ENCODE peak calls at places on chromosome 20, in four cellular contexts. V is upper lobe of left lung, J is lower lobe of right lung, L is tibial artery. F is an unnamed sample.

GRCh38 chr20:16028923-16029322 is 544.3 kb downstream of the KIF16B start:
- DNase-seq in V (no peak), L (no peak), J (no peak), F (no peak)

GRCh38 chr20:63013207-63013606 is 6.4 kb upstream of the BHLHE23 start:
- DNase-seq in L (no peak), V (no peak), J (no peak), F (no peak)

GRCh38 chr20:35342154-35342769 is 50.0 kb upstream of the FAM83C start:
- DNase-seq in L (no peak), J (no peak), V (no peak), F (peak; percentile 74)

GRCh38 chr20:23629017-23629541 is 8.7 kb downstream of the CST3 start:
- DNase-seq in V (peak; percentile 54), L (no peak), J (no peak), F (peak; percentile 76)

GRCh38 chr20:745683-746301 is 22.5 kb downstream of the SLC52A3 start:
- DNase-seq in J (no peak), L (no peak), V (no peak), F (no peak)

GRCh38 chr20:60050193-60050960 is 92.2 kb downstream of the CDH26 start:
- DNase-seq in L (no peak), V (peak; percentile 55), J (no peak), F (peak; percentile 90)

GRCh38 chr20:63889241-63890200 is 5.4 kb upstream of the DNAJC5 start:
- DNase-seq in J (no peak), V (peak; percentile 35), L (no peak), F (no peak)

GRCh38 chr20:51763965-51764602 is 4.1 kb downstream of the ATP9A start:
- DNase-seq in J (no peak), L (no peak), V (no peak), F (no peak)

GRCh38 chr20:52105045-52105572 is 86.5 kb downstream of the ZFP64 start:
- DNase-seq in V (no peak), L (no peak), J (no peak), F (peak; percentile 89)

GRCh38 chr20:3751664-3752385 is 15.7 kb downstream of the ADISSP start:
- DNase-seq in V (peak; percentile 49), L (no peak), J (peak; percentile 82), F (peak; percentile 92)

GRCh38 chr20:39670987-39671386 is 708.8 kb downstream of the DHX35 start:
- DNase-seq in L (no peak), J (no peak), V (no peak), F (no peak)

GRCh38 chr20:54560357-54560756 is 85.0 kb downstream of the DOK5 start:
- DNase-seq in L (no peak), J (no peak), V (no peak), F (no peak)

GRCh38 chr20:36950432-36951197 is 893 bp downstream of the SAMHD1 start:
- DNase-seq in J (peak; percentile 61), V (peak; percentile 25), L (peak; percentile 29), F (peak; percentile 76)

GRCh38 chr20:12748359-12748994 is 260.3 kb upstream of the SPTLC3 start:
- DNase-seq in V (no peak), L (no peak), J (no peak), F (peak; percentile 51)

GRCh38 chr20:4095639-4096038 is 80.3 kb upstream of the RNF24 start:
- DNase-seq in V (no peak), L (no peak), J (no peak), F (no peak)

GRCh38 chr20:550611-551010 is 7.0 kb upstream of the CSNK2A1 start:
- DNase-seq in V (no peak), J (no peak), L (no peak), F (no peak)

GRCh38 chr20:3781153-3781910 is at the start of gene SPEF1:
- DNase-seq in J (peak; percentile 75), V (peak; percentile 84), L (peak; percentile 91), F (peak; percentile 96)

GRCh38 chr20:50744143-50744792 is 12.9 kb downstream of the PARD6B start:
- DNase-seq in V (peak; percentile 52), J (no peak), L (peak; percentile 82), F (peak; percentile 72)

GRCh38 chr20:4014031-4014474 is 1.3 kb downstream of the RNF24 start:
- DNase-seq in V (peak; percentile 82), L (no peak), J (no peak), F (peak; percentile 64)

GRCh38 chr20:45115386-45115774 is 406 bp upstream of the WFDC5 start:
- DNase-seq in V (no peak), L (no peak), J (no peak), F (no peak)

GRCh38 chr20:36792422-36792821 is 18.9 kb upstream of the DSN1 start:
- DNase-seq in V (no peak), L (peak; percentile 80), J (no peak), F (peak; percentile 91)

GRCh38 chr20:12371955-12372354 is 454.3 kb downstream of the BTBD3 start:
- DNase-seq in L (no peak), J (no peak), V (no peak), F (no peak)

GRCh38 chr20:61746781-61747180 is 318.9 kb downstream of the TAF4 start:
- DNase-seq in L (no peak), J (peak; percentile 28), V (no peak), F (no peak)

GRCh38 chr20:8121666-8122065 is 10.4 kb upstream of the PLCB1 start:
- DNase-seq in L (no peak), V (no peak), J (no peak), F (no peak)

GRCh38 chr20:8126190-8126589 is 5.9 kb upstream of the PLCB1 start:
- DNase-seq in J (no peak), L (no peak), V (no peak), F (no peak)

GRCh38 chr20:8126979-8127378 is 5.1 kb upstream of the PLCB1 start:
- DNase-seq in J (no peak), V (no peak), L (no peak), F (no peak)

GRCh38 chr20:8127553-8128255 is 4.4 kb upstream of the PLCB1 start:
- DNase-seq in L (no peak), J (no peak), V (no peak), F (no peak)

GRCh38 chr20:8124639-8125038 is 7.4 kb upstream of the PLCB1 start:
- DNase-seq in J (no peak), V (no peak), L (no peak), F (no peak)
- H3K4me1 ChIP-seq in J (no peaks in the 10 kb centered on the region), V (no peaks in the 10 kb centered on the region), L (no peaks in the 10 kb centered on the region), F (peaks cover 7% of the 10 kb centered on the region)

GRCh38 chr20:6866741-6867140 is 99.3 kb downstream of the BMP2 start:
- DNase-seq in J (no peak), L (no peak), V (no peak), F (no peak)

GRCh38 chr20:6863798-6864201 is 96.3 kb downstream of the BMP2 start:
- DNase-seq in L (no peak), J (no peak), V (no peak), F (no peak)

GRCh38 chr20:6857929-6858328 is 90.4 kb downstream of the BMP2 start:
- DNase-seq in V (no peak), J (no peak), L (no peak), F (no peak)

GRCh38 chr20:6868864-6869263 is 101.4 kb downstream of the BMP2 start:
- DNase-seq in J (no peak), V (no peak), L (no peak), F (no peak)

GRCh38 chr20:6863355-6863754 is 95.9 kb downstream of the BMP2 start:
- DNase-seq in J (no peak), V (no peak), L (no peak), F (no peak)
- H3K4me1 ChIP-seq in J (no peaks in the 10 kb centered on the region), V (no peaks in the 10 kb centered on the region), L (no peaks in the 10 kb centered on the region), F (no peaks in the 10 kb centered on the region)

GRCh38 chr20:33814238-33814712 is 3.1 kb downstream of the CHMP4B start:
- DNase-seq in V (no peak), J (no peak), L (no peak), F (no peak)

GRCh38 chr20:33811763-33812672 is 870 bp downstream of the CHMP4B start:
- DNase-seq in J (peak; percentile 74), L (peak; percentile 88), V (peak; percentile 87), F (peak; percentile 72)

GRCh38 chr20:33808388-33808787 is 2.8 kb upstream of the CHMP4B start:
- DNase-seq in L (no peak), J (no peak), V (no peak), F (no peak)

GRCh38 chr20:33812673-33813462 is 1.7 kb downstream of the CHMP4B start:
- DNase-seq in L (no peak), V (no peak), J (no peak), F (peak; percentile 65)

GRCh38 chr20:33810885-33811762 is at the start of gene CHMP4B:
- DNase-seq in L (peak; percentile 100), V (peak; percentile 100), J (peak; percentile 100), F (peak; percentile 99)
- H3K4me1 ChIP-seq in L (no peaks in the 10 kb centered on the region), V (peaks cover 27% of the 10 kb centered on the region), J (peaks cover 47% of the 10 kb centered on the region), F (peaks cover 6% of the 10 kb centered on the region)

DNA sequence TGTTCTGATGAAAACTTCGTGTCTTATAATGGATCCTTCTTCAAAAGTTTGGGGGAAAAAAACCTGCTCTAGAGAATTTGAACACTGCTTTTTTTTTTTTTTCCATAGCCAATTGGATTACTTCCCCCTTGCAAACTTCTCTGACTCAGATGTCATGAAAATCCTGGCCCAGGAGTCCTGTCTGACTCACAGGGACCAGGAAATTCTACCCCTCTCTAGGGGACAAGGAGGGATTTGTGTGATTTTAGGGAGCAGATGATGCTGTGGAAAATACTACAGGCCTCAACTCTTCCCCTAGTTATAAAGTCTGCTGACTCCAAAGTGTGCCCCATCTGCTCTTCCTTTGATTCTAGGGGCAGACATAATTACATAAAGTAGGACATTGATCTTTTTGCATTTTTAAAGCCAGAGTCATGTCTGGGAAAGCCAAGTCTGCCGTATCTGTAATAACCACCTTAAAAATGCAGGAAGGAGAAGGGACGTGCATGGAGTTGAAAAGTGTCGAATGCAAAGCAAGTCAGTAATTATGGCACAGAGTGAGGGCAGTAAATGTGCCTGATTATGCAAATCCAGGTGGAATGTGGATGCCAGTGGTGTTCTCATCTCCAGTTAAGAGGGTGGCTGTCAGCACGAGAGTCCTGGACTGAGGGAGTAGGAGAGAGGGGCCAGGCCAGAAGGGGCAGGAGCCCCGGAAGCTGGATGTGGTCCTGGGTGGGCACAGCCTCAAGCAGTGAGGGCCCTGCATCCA is 144.3 kb upstream of the SULF2 start:
- DNase-seq in J (no peak), V (no peak), L (no peak), F (no peak)
- H3K4me1 ChIP-seq in J (no peaks in the 10 kb centered on the region), V (no peaks in the 10 kb centered on the region), L (no peaks in the 10 kb centered on the region), F (no peaks in the 10 kb centered on the region)

GRCh38 chr20:2693286-2693995 is 861 bp downstream of the EBF4 start:
- DNase-seq in L (peak; percentile 66), J (no peak), V (no peak), F (peak; percentile 83)

GRCh38 chr20:2691663-2692035 is 931 bp upstream of the EBF4 start:
- DNase-seq in L (no peak), J (no peak), V (no peak), F (peak; percentile 51)

GRCh38 chr20:2692886-2693285 is 306 bp downstream of the EBF4 start:
- DNase-seq in V (no peak), L (no peak), J (no peak), F (peak; percentile 66)

GRCh38 chr20:2691127-2691526 is 1.5 kb upstream of the EBF4 start:
- DNase-seq in V (no peak), L (peak; percentile 37), J (no peak), F (no peak)

GRCh38 chr20:2692036-2692885 is at the start of gene EBF4:
- DNase-seq in V (peak; percentile 42), L (peak; percentile 75), J (peak; percentile 58), F (peak; percentile 80)
- H3K4me1 ChIP-seq in V (peaks cover 15% of the 10 kb centered on the region), L (no peaks in the 10 kb centered on the region), J (peaks cover 12% of the 10 kb centered on the region), F (no peaks in the 10 kb centered on the region)

GRCh38 chr20:49624317-49624716 is 56.4 kb upstream of the PTGIS start:
- DNase-seq in V (no peak), J (no peak), L (no peak), F (no peak)
- H3K4me1 ChIP-seq in V (peaks cover 6% of the 10 kb centered on the region), J (peaks cover 20% of the 10 kb centered on the region), L (no peaks in the 10 kb centered on the region), F (no peaks in the 10 kb centered on the region)

F was measured in endodermal cell.